ENCODE peak calls at places on chromosomes 7 and 10, in eight cellular contexts. One of them, this sample, is unnamed.

GRCh38 chr10:2278391-2278790 is 541.1 kb upstream of the ADARB2 start:
- DNase-seq in kidney tubule cell: no peak
- DNase-seq in sigmoid colon: no peak
- DNase-seq in fibroblast of villous mesenchyme: no peak
- DNase-seq in activated T-helper 1 cell treated with anti-CD3 and anti-CD28 coated beads, Interleukin-2, amount 50 U/mL, for 16 hours: no peak
- DNase-seq in activated naive CD4-positive, alpha-beta T cell treated with anti-CD3 and anti-CD28 coated beads, Interleukin-2, amount 10 ng/mL, durations not matched to agents 7 days and 5 days: no peak
- DNase-seq in osteoblast: no peak
- DNase-seq in ELR: no peak
- DNase-seq in this sample: no peak

GRCh38 chr10:111175786-111176185 is 99.0 kb downstream of the ADRA2A start:
- DNase-seq in kidney tubule cell: no peak
- DNase-seq in sigmoid colon: no peak
- DNase-seq in fibroblast of villous mesenchyme: no peak
- DNase-seq in activated T-helper 1 cell treated with anti-CD3 and anti-CD28 coated beads, Interleukin-2, amount 50 U/mL, for 16 hours: no peak
- DNase-seq in activated naive CD4-positive, alpha-beta T cell treated with anti-CD3 and anti-CD28 coated beads, Interleukin-2, amount 10 ng/mL, durations not matched to agents 7 days and 5 days: no peak
- DNase-seq in osteoblast: no peak
- DNase-seq in ELR: no peak
- DNase-seq in this sample: no peak

GRCh38 chr10:113326160-113327111 is 226.4 kb upstream of the HABP2 start:
- DNase-seq in kidney tubule cell: peak
- DNase-seq in sigmoid colon: peak
- DNase-seq in fibroblast of villous mesenchyme: peak
- DNase-seq in activated T-helper 1 cell treated with anti-CD3 and anti-CD28 coated beads, Interleukin-2, amount 50 U/mL, for 16 hours: no peak
- DNase-seq in activated naive CD4-positive, alpha-beta T cell treated with anti-CD3 and anti-CD28 coated beads, Interleukin-2, amount 10 ng/mL, durations not matched to agents 7 days and 5 days: no peak
- DNase-seq in osteoblast: peak
- DNase-seq in ELR: peak
- DNase-seq in this sample: no peak

GRCh38 chr7:110870926-110871325 is 220.0 kb upstream of the LRRN3 start:
- DNase-seq in kidney tubule cell: no peak
- DNase-seq in sigmoid colon: no peak
- DNase-seq in fibroblast of villous mesenchyme: no peak
- DNase-seq in activated T-helper 1 cell treated with anti-CD3 and anti-CD28 coated beads, Interleukin-2, amount 50 U/mL, for 16 hours: no peak
- DNase-seq in activated naive CD4-positive, alpha-beta T cell treated with anti-CD3 and anti-CD28 coated beads, Interleukin-2, amount 10 ng/mL, durations not matched to agents 7 days and 5 days: no peak
- DNase-seq in osteoblast: no peak
- DNase-seq in ELR: no peak
- DNase-seq in this sample: no peak

GRCh38 chr10:35723992-35724391 is 81.9 kb upstream of the FZD8 start:
- DNase-seq in kidney tubule cell: no peak
- DNase-seq in sigmoid colon: no peak
- DNase-seq in fibroblast of villous mesenchyme: no peak
- DNase-seq in activated T-helper 1 cell treated with anti-CD3 and anti-CD28 coated beads, Interleukin-2, amount 50 U/mL, for 16 hours: no peak
- DNase-seq in activated naive CD4-positive, alpha-beta T cell treated with anti-CD3 and anti-CD28 coated beads, Interleukin-2, amount 10 ng/mL, durations not matched to agents 7 days and 5 days: no peak
- DNase-seq in osteoblast: no peak
- DNase-seq in ELR: no peak
- DNase-seq in this sample: no peak

GRCh38 chr7:73623798-73624668 is at the start of gene MLXIPL:
- DNase-seq in kidney tubule cell: peak
- DNase-seq in sigmoid colon: peak
- DNase-seq in fibroblast of villous mesenchyme: peak
- DNase-seq in activated T-helper 1 cell treated with anti-CD3 and anti-CD28 coated beads, Interleukin-2, amount 50 U/mL, for 16 hours: peak
- DNase-seq in activated naive CD4-positive, alpha-beta T cell treated with anti-CD3 and anti-CD28 coated beads, Interleukin-2, amount 10 ng/mL, durations not matched to agents 7 days and 5 days: peak
- DNase-seq in osteoblast: peak
- DNase-seq in ELR: peak
- DNase-seq in this sample: no peak

GRCh38 chr7:94949532-94949931 is 42.1 kb downstream of the PPP1R9A start:
- DNase-seq in kidney tubule cell: peak
- DNase-seq in sigmoid colon: no peak
- DNase-seq in fibroblast of villous mesenchyme: no peak
- DNase-seq in activated T-helper 1 cell treated with anti-CD3 and anti-CD28 coated beads, Interleukin-2, amount 50 U/mL, for 16 hours: no peak
- DNase-seq in activated naive CD4-positive, alpha-beta T cell treated with anti-CD3 and anti-CD28 coated beads, Interleukin-2, amount 10 ng/mL, durations not matched to agents 7 days and 5 days: no peak
- DNase-seq in osteoblast: no peak
- DNase-seq in ELR: no peak
- DNase-seq in this sample: no peak

GRCh38 chr10:87641065-87641464 is 18.6 kb upstream of the PAPSS2 start:
- DNase-seq in kidney tubule cell: no peak
- DNase-seq in sigmoid colon: no peak
- DNase-seq in fibroblast of villous mesenchyme: no peak
- DNase-seq in activated T-helper 1 cell treated with anti-CD3 and anti-CD28 coated beads, Interleukin-2, amount 50 U/mL, for 16 hours: no peak
- DNase-seq in activated naive CD4-positive, alpha-beta T cell treated with anti-CD3 and anti-CD28 coated beads, Interleukin-2, amount 10 ng/mL, durations not matched to agents 7 days and 5 days: no peak
- DNase-seq in osteoblast: no peak
- DNase-seq in ELR: no peak
- DNase-seq in this sample: no peak

GRCh38 chr10:112658465-112658864 is 211.4 kb downstream of the VTI1A start:
- DNase-seq in kidney tubule cell: no peak
- DNase-seq in sigmoid colon: no peak
- DNase-seq in fibroblast of villous mesenchyme: no peak
- DNase-seq in activated T-helper 1 cell treated with anti-CD3 and anti-CD28 coated beads, Interleukin-2, amount 50 U/mL, for 16 hours: no peak
- DNase-seq in activated naive CD4-positive, alpha-beta T cell treated with anti-CD3 and anti-CD28 coated beads, Interleukin-2, amount 10 ng/mL, durations not matched to agents 7 days and 5 days: no peak
- DNase-seq in osteoblast: no peak
- DNase-seq in ELR: no peak
- DNase-seq in this sample: no peak

GRCh38 chr7:128444242-128444641 is 11.4 kb upstream of the HILPDA start:
- DNase-seq in kidney tubule cell: peak
- DNase-seq in sigmoid colon: no peak
- DNase-seq in fibroblast of villous mesenchyme: no peak
- DNase-seq in activated T-helper 1 cell treated with anti-CD3 and anti-CD28 coated beads, Interleukin-2, amount 50 U/mL, for 16 hours: no peak
- DNase-seq in activated naive CD4-positive, alpha-beta T cell treated with anti-CD3 and anti-CD28 coated beads, Interleukin-2, amount 10 ng/mL, durations not matched to agents 7 days and 5 days: no peak
- DNase-seq in osteoblast: no peak
- DNase-seq in ELR: no peak
- DNase-seq in this sample: no peak

GRCh38 chr10:15591937-15592336 is 127.8 kb downstream of the ITGA8 start:
- DNase-seq in kidney tubule cell: no peak
- DNase-seq in sigmoid colon: no peak
- DNase-seq in fibroblast of villous mesenchyme: no peak
- DNase-seq in activated T-helper 1 cell treated with anti-CD3 and anti-CD28 coated beads, Interleukin-2, amount 50 U/mL, for 16 hours: no peak
- DNase-seq in activated naive CD4-positive, alpha-beta T cell treated with anti-CD3 and anti-CD28 coated beads, Interleukin-2, amount 10 ng/mL, durations not matched to agents 7 days and 5 days: no peak
- DNase-seq in osteoblast: no peak
- DNase-seq in ELR: no peak
- DNase-seq in this sample: no peak

This sample was measured in central memory CD8-positive, alpha-beta T cell.